ENCODE peak calls at places on chromosomes 7 and 10, in five cellular contexts. R is SW 1271, B is NCI-H1105 treated with DMSO at 0.1 percent for 48 hours, U is type B pancreatic cell, Q is EL. D is an unnamed sample.

GRCh38 chr10:490256-490655 is 199.2 kb downstream of the DIP2C start:
- DNase-seq in R (no peak), B (no peak), Q (no peak), U (no peak), D (no peak)

GRCh38 chr10:54282012-54282411 is 519.0 kb downstream of the PCDH15 start:
- DNase-seq in B (no peak), Q (no peak), U (no peak), R (no peak), D (no peak)

GRCh38 chr7:93515144-93515543 is 59.4 kb downstream of the CALCR start:
- DNase-seq in B (no peak), R (no peak), U (no peak), Q (peak), D (no peak)

GRCh38 chr10:30178565-30178964 is 119.2 kb upstream of the JCAD start:
- DNase-seq in R (no peak), Q (peak), B (no peak), U (no peak), D (no peak)

GRCh38 chr7:102175423-102176170 is 111.1 kb upstream of the SH2B2 start:
- DNase-seq in B (no peak), Q (no peak), U (no peak), R (no peak), D (no peak)

GRCh38 chr10:74255800-74256422 is 104.9 kb downstream of the ADK start:
- DNase-seq in B (no peak), R (no peak), Q (no peak), U (no peak), D (no peak)

GRCh38 chr10:60943372-60944158 is 420 bp downstream of the RHOBTB1 start:
- DNase-seq in Q (peak), U (peak), R (no peak), B (no peak), D (no peak)

GRCh38 chr7:20267482-20267881 is 50.3 kb upstream of the MACC1 start:
- DNase-seq in R (no peak), Q (no peak), B (no peak), U (no peak), D (no peak)

GRCh38 chr10:129343141-129343540 is 123.9 kb upstream of the MGMT start:
- DNase-seq in Q (no peak), B (no peak), R (no peak), U (no peak), D (no peak)

GRCh38 chr10:69640196-69640980 is 10.3 kb downstream of the FAM241B start:
- DNase-seq in R (no peak), U (no peak), B (no peak), Q (no peak), D (no peak)

GRCh38 chr7:151539055-151539714 is 19.5 kb upstream of the RHEB start:
- DNase-seq in Q (peak), U (no peak), R (no peak), B (no peak), D (no peak)

GRCh38 chr10:69217119-69217754 is 2.9 kb upstream of the HKDC1 start:
- DNase-seq in Q (peak), R (peak), U (no peak), B (no peak), D (no peak)

GRCh38 chr7:149284850-149285580 is 23.0 kb downstream of the ZNF783 start:
- DNase-seq in Q (peak), B (peak), U (peak), R (peak), D (no peak)

GRCh38 chr7:118183254-118183585 is 744 bp upstream of the LSM8 start:
- DNase-seq in R (no peak), U (no peak), B (no peak), Q (no peak), D (no peak)

GRCh38 chr7:13770305-13770704 is 219.2 kb downstream of the ETV1 start:
- DNase-seq in R (no peak), U (no peak), Q (no peak), B (no peak), D (no peak)

GRCh38 chr7:47080816-47081215 is 501.1 kb downstream of the TNS3 start:
- DNase-seq in Q (peak), B (no peak), R (no peak), U (no peak), D (no peak)

GRCh38 chr7:152899482-152900166 is 140.1 kb downstream of the ACTR3B start:
- DNase-seq in Q (no peak), R (no peak), B (no peak), U (no peak), D (no peak)

GRCh38 chr7:106165328-106165727 is 53.2 kb upstream of the SYPL1 start:
- DNase-seq in Q (peak), R (no peak), B (no peak), U (no peak), D (no peak)

GRCh38 chr7:91243591-91244368 is 20.5 kb upstream of the FZD1 start:
- DNase-seq in U (no peak), Q (peak), R (no peak), B (no peak), D (no peak)

GRCh38 chr7:71361633-71362032 is 229.7 kb downstream of the GALNT17 start:
- DNase-seq in U (no peak), Q (no peak), R (no peak), B (no peak), D (no peak)

GRCh38 chr7:133300811-133301210 is 47.9 kb downstream of the EXOC4 start:
- DNase-seq in B (no peak), U (no peak), Q (no peak), R (no peak), D (no peak)

GRCh38 chr7:51152801-51153200 is 163.8 kb downstream of the COBL start:
- DNase-seq in U (no peak), R (no peak), B (no peak), Q (no peak), D (no peak)

GRCh38 chr10:93080350-93081046 is 6.8 kb downstream of the CYP26A1 start:
- DNase-seq in R (no peak), Q (peak), B (no peak), U (peak), D (peak)

GRCh38 chr7:11492307-11492706 is 339.7 kb downstream of the THSD7A start:
- DNase-seq in U (no peak), B (no peak), R (no peak), Q (no peak), D (no peak)

GRCh38 chr7:155762639-155763038 is 49.6 kb downstream of the SHH start:
- DNase-seq in B (no peak), R (no peak), Q (no peak), U (no peak), D (no peak)

GRCh38 chr7:42831953-42832522 is 79.8 kb downstream of the C7orf25 start:
- DNase-seq in R (no peak), Q (no peak), B (no peak), U (no peak), D (no peak)

GRCh38 chr10:29976134-29976533 is 83.3 kb downstream of the JCAD start:
- DNase-seq in U (no peak), Q (no peak), R (no peak), B (no peak), D (no peak)

GRCh38 chr7:126993626-126994213 is 259.0 kb downstream of the GRM8 start:
- DNase-seq in Q (no peak), B (no peak), U (no peak), R (no peak), D (no peak)

GRCh38 chr10:14879055-14879800 is 562 bp downstream of the SUV39H2 start:
- DNase-seq in B (no peak), R (no peak), U (no peak), Q (peak), D (no peak)

GRCh38 chr7:142886866-142887265 is 1.3 kb upstream of the TRPV6 start:
- DNase-seq in R (no peak), Q (no peak), U (peak), B (no peak), D (no peak)

GRCh38 chr7:65371468-65371867 is 2.2 kb upstream of the ZNF92 start:
- DNase-seq in R (no peak), B (no peak), U (no peak), Q (no peak), D (no peak)

GRCh38 chr7:49638166-49638565 is 135.3 kb upstream of the VWC2 start:
- DNase-seq in U (no peak), Q (no peak), B (no peak), R (no peak), D (no peak)